ENCODE peak calls at places on chromosomes 13 and 19, in six cellular contexts. V, A, C, E, S and Z are unnamed samples.

GRCh38 chr19:13748169-13748884 is 16.0 kb upstream of the MRI1 start:
- DNase-seq in V (no peak), A (peak), C (no peak), E (peak), S (no peak), Z (peak)

GRCh38 chr19:19459707-19460251 is 54.3 kb downstream of the GATAD2A start:
- DNase-seq in V (peak), A (no peak), C (peak), E (no peak), S (no peak), Z (no peak)

GRCh38 chr13:107459430-107459829 is 755.9 kb downstream of the LIG4 start:
- DNase-seq in V (no peak), A (no peak), C (no peak), E (no peak), S (no peak), Z (no peak)

GRCh38 chr19:34580055-34580336 is 97.0 kb downstream of the SCGB2B2 start:
- DNase-seq in V (no peak), A (no peak), C (no peak), E (no peak), S (no peak), Z (no peak)

GRCh38 chr19:13983213-13983889 is 22.8 kb downstream of the RFX1 start:
- DNase-seq in V (no peak), A (peak), C (no peak), E (peak), S (no peak), Z (no peak)

GRCh38 chr13:27783111-27783510 is 9.2 kb upstream of the GSX1 start:
- DNase-seq in V (no peak), A (peak), C (no peak), E (peak), S (no peak), Z (peak)

GRCh38 chr13:49627831-49628652 is at the start of gene ARL11:
- DNase-seq in V (peak), A (peak), C (no peak), E (no peak), S (no peak), Z (peak)

GRCh38 chr19:50371914-50372475 is 4.3 kb upstream of the NR1H2 start:
- DNase-seq in V (no peak), A (no peak), C (no peak), E (no peak), S (no peak), Z (no peak)

GRCh38 chr19:15259900-15260299 is 27.7 kb upstream of the EPHX3 start:
- DNase-seq in V (no peak), A (no peak), C (no peak), E (no peak), S (no peak), Z (no peak)

GRCh38 chr13:108437496-108437895 is 168.0 kb downstream of the TNFSF13B start:
- DNase-seq in V (no peak), A (no peak), C (no peak), E (no peak), S (no peak), Z (no peak)